ENCODE peak calls at places on chromosomes 16 and 17, in six cellular contexts. U is heart right ventricle, B is PC-9, O is astrocyte of the spinal cord, V is transverse colon, M is GM23338. H is an unnamed sample.
A peak's percentile ranks its signal among the peaks of the same experiment; 100 is the strongest.

GRCh38 chr17:70891301-70891700 is 722.0 kb downstream of the KCNJ2 start:
- DNase-seq in U (no peak), M (no peak), B (no peak), V (no peak), O (no peak), H (no peak)

GRCh38 chr17:8468988-8469387 is 33.3 kb downstream of the NDEL1 start:
- DNase-seq in V (no peak), U (no peak), B (no peak), O (no peak), M (no peak), H (peak; percentile 15)

GRCh38 chr16:55643161-55643970 is 12.4 kb upstream of the SLC6A2 start:
- DNase-seq in O (no peak), M (no peak), U (no peak), V (peak; percentile 10), B (no peak), H (peak; percentile 10)

GRCh38 chr16:50699345-50700159 is 6.1 kb downstream of the NOD2 start:
- DNase-seq in M (no peak), U (no peak), V (no peak), O (no peak), B (no peak), H (peak; percentile 71)

GRCh38 chr16:50741225-50741807 is 570 bp upstream of the CYLD start:
- DNase-seq in B (no peak), M (peak; percentile 28), O (no peak), V (peak; percentile 14), U (peak; percentile 29), H (peak; percentile 49)

GRCh38 chr17:81794509-81794908 is 9.4 kb upstream of the GCGR start:
- DNase-seq in O (no peak), B (peak; percentile 84), U (no peak), V (peak; percentile 59), M (peak; percentile 24), H (no peak)

GRCh38 chr16:10752843-10753523 is 9.3 kb downstream of the NUBP1 start:
- DNase-seq in V (peak; percentile 55), U (peak; percentile 49), B (no peak), M (no peak), O (no peak), H (no peak)

GRCh38 chr17:11880714-11881113 is 116.6 kb downstream of the ZNF18 start:
- DNase-seq in O (no peak), M (no peak), V (peak; percentile 14), U (no peak), B (no peak), H (peak; percentile 3)

GRCh38 chr17:44496815-44497214 is 6.4 kb downstream of the GPATCH8 start:
- DNase-seq in B (no peak), U (no peak), O (no peak), V (no peak), M (no peak), H (peak; percentile 14)

GRCh38 chr17:42182927-42183734 is 2.1 kb downstream of the HCRT start:
- DNase-seq in U (no peak), O (peak; percentile 12), B (no peak), V (no peak), M (no peak), H (peak; percentile 57)

GRCh38 chr17:80720624-80721577 is 176.3 kb downstream of the RPTOR start:
- DNase-seq in M (no peak), U (no peak), V (peak; percentile 37), B (peak; percentile 31), O (peak; percentile 73), H (peak; percentile 89)

GRCh38 chr16:66408181-66409048 is 18.7 kb upstream of the BEAN1 start:
- DNase-seq in M (peak; percentile 20), U (no peak), B (peak; percentile 42), V (no peak), O (peak; percentile 81), H (peak; percentile 86)

GRCh38 chr17:62652251-62653001 is 25.0 kb downstream of the MRC2 start:
- DNase-seq in B (peak; percentile 48), U (peak; percentile 76), M (peak; percentile 64), V (peak; percentile 46), O (peak; percentile 69), H (peak; percentile 70)

GRCh38 chr16:19167710-19168172 is 299 bp upstream of the SYT17 start:
- DNase-seq in U (peak; percentile 77), M (peak; percentile 89), V (peak; percentile 83), B (peak; percentile 90), O (peak; percentile 51), H (peak; percentile 63)
- TF ChIP-seq CTCF in U (peak; percentile 68), M (peak; percentile 65), V (peak; percentile 84), B (peak; percentile 75), O (peak; percentile 52), H (no peak)

GRCh38 chr17:75996665-75997590 is 3.7 kb upstream of the CDK3 start:
- DNase-seq in V (peak; percentile 89), U (no peak), M (no peak), O (peak; percentile 44), B (peak; percentile 65), H (peak; percentile 61)
- H3K4me3 ChIP-seq in V (no peak overlapping the region), U (no peak overlapping the region), M (no peak overlapping the region), O (no peak overlapping the region), B (peak overlapping the region; percentile 43), H (no peak overlapping the region)

DNA sequence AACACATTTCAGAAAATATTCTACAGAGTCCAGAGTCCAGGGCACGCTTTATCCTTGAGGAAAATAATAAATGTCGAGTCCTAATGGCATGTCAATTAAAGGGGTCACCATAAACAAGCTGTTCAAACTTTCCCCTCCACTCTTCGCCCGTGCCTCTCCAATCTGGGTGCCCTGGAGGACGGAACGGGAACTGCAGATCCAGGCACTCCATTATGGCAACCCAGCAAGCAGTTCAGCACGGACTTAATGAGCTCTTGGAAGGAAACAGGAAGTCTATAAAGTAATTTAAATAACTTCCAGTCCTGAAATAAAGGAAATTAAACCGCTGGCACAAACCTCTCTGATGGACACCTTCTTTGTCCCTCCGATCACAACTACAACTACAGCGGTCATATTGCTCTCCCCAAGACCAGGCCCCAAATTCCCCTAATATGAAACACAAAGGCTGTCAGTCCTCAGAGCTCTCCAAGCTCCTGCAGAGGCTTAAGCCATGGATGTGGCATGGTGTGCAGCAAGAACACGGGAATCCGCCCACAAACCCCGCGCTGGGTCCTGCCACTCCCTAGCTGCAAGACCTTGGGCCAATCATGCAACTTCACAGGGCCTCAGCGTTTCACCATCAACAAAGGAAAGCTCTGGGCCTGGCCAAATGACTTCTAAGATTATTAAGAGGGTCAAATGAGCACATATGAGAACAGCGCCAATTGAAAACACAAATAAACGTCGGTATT is 52.6 kb downstream of the ZFHX3 start:
- DNase-seq in B (no peak), U (no peak), O (no peak), M (peak; percentile 81), V (peak; percentile 34), H (no peak)
- TF ChIP-seq CTCF in B (peak; percentile 68), U (peak; percentile 37), O (peak; percentile 54), M (peak; percentile 76), V (peak; percentile 44), H (peak; percentile 42)

GRCh38 chr16:84603115-84603816 is 14.6 kb downstream of the COTL1 start:
- DNase-seq in B (peak; percentile 61), M (no peak), V (peak; percentile 75), O (peak; percentile 98), U (peak; percentile 84), H (peak; percentile 99)
- H3K4me3 ChIP-seq in B (no peak overlapping the region), M (no peak overlapping the region), V (no peak overlapping the region), O (no peak overlapping the region), U (no peak overlapping the region), H (peak overlapping the region; percentile 13)

GRCh38 chr16:21987498-21987897 is 13.4 kb downstream of the PDZD9 start:
- DNase-seq in B (no peak), O (no peak), V (no peak), M (no peak), U (no peak), H (no peak)

GRCh38 chr16:21982108-21982507 is 18.8 kb downstream of the PDZD9 start:
- DNase-seq in O (no peak), M (no peak), V (no peak), U (no peak), B (no peak), H (no peak)

GRCh38 chr16:21984062-21984461 is 16.9 kb downstream of the PDZD9 start:
- DNase-seq in V (no peak), O (no peak), U (no peak), M (no peak), B (no peak), H (no peak)

GRCh38 chr16:21986692-21987246 is 14.1 kb downstream of the PDZD9 start:
- DNase-seq in B (no peak), V (no peak), U (no peak), M (peak; percentile 28), O (no peak), H (no peak)

GRCh38 chr16:21985524-21985923 is 15.4 kb downstream of the PDZD9 start:
- DNase-seq in B (no peak), M (no peak), V (no peak), O (no peak), U (no peak), H (no peak)
- TF ChIP-seq CTCF in B (peak; percentile 25), M (no peak), V (no peak), O (no peak), U (no peak), H (no peak)

DNA sequence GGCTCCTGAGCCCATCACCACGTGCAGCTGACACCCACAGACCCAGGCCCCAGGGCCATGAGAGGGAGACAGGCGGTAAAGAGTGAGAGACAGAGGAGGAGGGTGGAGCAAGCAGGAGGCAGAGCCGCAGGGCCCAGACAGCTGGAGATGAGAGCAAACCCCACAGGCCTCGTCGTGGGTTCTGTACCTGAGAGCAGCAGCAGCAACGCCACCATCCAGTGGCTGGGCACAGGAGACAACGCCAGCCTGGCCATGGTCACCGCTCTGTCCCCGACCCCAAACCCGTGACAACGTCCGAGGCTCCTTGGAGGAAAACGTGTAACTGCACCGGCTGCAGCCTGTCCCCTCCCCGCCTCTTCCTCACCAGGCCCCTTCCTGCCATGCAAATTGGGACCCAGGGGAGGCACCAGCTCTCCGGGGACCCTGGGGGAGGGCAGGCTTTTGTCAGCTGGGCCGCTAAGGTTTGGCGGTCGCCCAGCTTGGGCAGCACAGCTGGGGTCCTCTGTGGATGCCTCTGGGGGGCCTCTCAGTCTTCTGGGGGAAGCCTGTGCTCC is at the start of gene CD79B:
- DNase-seq in U (no peak), M (no peak), O (no peak), B (no peak), V (peak; percentile 60), H (no peak)
- H3K4me3 ChIP-seq in U (no peak within 1 kb of the TSS), M (no peak within 1 kb of the TSS), O (no peak within 1 kb of the TSS), B (no peak within 1 kb of the TSS), V (no peak within 1 kb of the TSS), H (no peak within 1 kb of the TSS)

GRCh38 chr17:39781814-39782213 is 44.1 kb downstream of the GRB7 start:
- DNase-seq in B (no peak), V (no peak), O (no peak), U (no peak), M (no peak), H (no peak)

GRCh38 chr17:39777534-39778365 is 40.0 kb downstream of the GRB7 start:
- DNase-seq in V (no peak), M (no peak), U (no peak), O (no peak), B (no peak), H (no peak)

GRCh38 chr17:39782980-39783379 is 45.2 kb downstream of the GRB7 start:
- DNase-seq in U (no peak), B (no peak), O (no peak), M (no peak), V (no peak), H (no peak)

GRCh38 chr17:39782481-39782880 is 44.7 kb downstream of the GRB7 start:
- DNase-seq in U (no peak), O (no peak), M (no peak), B (peak; percentile 41), V (no peak), H (no peak)

GRCh38 chr17:39781028-39781800 is 43.5 kb downstream of the GRB7 start:
- DNase-seq in M (no peak), O (no peak), V (no peak), B (no peak), U (no peak), H (no peak)
- TF ChIP-seq CTCF in M (no peak), O (no peak), V (no peak), B (no peak), U (no peak), H (no peak)

H was measured in fibroblast of mammary gland.